ENCODE peak calls at places on chromosomes 12 and 14, in ten cellular contexts. R is GM20000; C is RWPE1; T is left ventricle myocardium inferior; P is CD4-positive, alpha-beta T cell; F is Calu3; O is lung; M is pancreas; V is heart right ventricle; I is progenitor cell of endocrine pancreas. Q is an unnamed sample.

GRCh38 chr14:105484069-105484996 is 2.4 kb upstream of the CRIP1 start:
- DNase-seq in R (no peak), C (no peak), T (peak), P (peak), F (no peak), O (no peak), M (no peak), V (peak), I (no peak), Q (no peak)

GRCh38 chr12:6535960-6536847 is 1.9 kb downstream of the GAPDH start:
- DNase-seq in R (no peak), C (no peak), T (no peak), P (no peak), F (no peak), O (no peak), M (no peak), V (no peak), I (no peak), Q (no peak)

GRCh38 chr12:116135209-116135930 is 142.1 kb downstream of the MED13L start:
- DNase-seq in R (no peak), C (peak), T (no peak), P (no peak), F (peak), O (no peak), M (no peak), V (no peak), I (no peak), Q (no peak)

GRCh38 chr12:119457251-119457650 is 122.7 kb downstream of the CCDC60 start:
- DNase-seq in R (no peak), C (no peak), T (no peak), P (no peak), F (no peak), O (no peak), M (no peak), V (no peak), I (no peak), Q (no peak)

GRCh38 chr14:50083467-50084337 is 32.7 kb downstream of the VCPKMT start:
- DNase-seq in R (peak), C (no peak), T (no peak), P (no peak), F (no peak), O (no peak), M (no peak), V (no peak), I (no peak), Q (no peak)

GRCh38 chr12:83335748-83336147 is 649.0 kb downstream of the TMTC2 start:
- DNase-seq in R (no peak), C (no peak), T (no peak), P (no peak), F (no peak), O (no peak), M (no peak), V (no peak), I (no peak), Q (no peak)

GRCh38 chr12:49706351-49707126 is 666 bp downstream of the FMNL3 start:
- DNase-seq in R (peak), C (peak), T (peak), P (no peak), F (no peak), O (peak), M (peak), V (peak), I (peak), Q (no peak)

GRCh38 chr12:106739815-106740552 is 34.5 kb upstream of the RIC8B start:
- DNase-seq in R (no peak), C (no peak), T (no peak), P (no peak), F (no peak), O (no peak), M (no peak), V (no peak), I (no peak), Q (no peak)

GRCh38 chr14:52563120-52563519 is 10.5 kb downstream of the GPR137C start:
- DNase-seq in R (no peak), C (peak), T (no peak), P (no peak), F (no peak), O (no peak), M (no peak), V (no peak), I (no peak), Q (no peak)

GRCh38 chr14:31206536-31207286 is 882 bp downstream of the HECTD1 start:
- DNase-seq in R (peak), C (peak), T (peak), P (peak), F (peak), O (peak), M (peak), V (no peak), I (peak), Q (no peak)

GRCh38 chr12:89597210-89597609 is 71.4 kb upstream of the POC1B start:
- DNase-seq in R (no peak), C (no peak), T (no peak), P (no peak), F (no peak), O (no peak), M (no peak), V (no peak), I (no peak), Q (no peak)

GRCh38 chr14:35632276-35633071 is 98.5 kb downstream of the INSM2 start:
- DNase-seq in R (no peak), C (no peak), T (no peak), P (no peak), F (no peak), O (no peak), M (no peak), V (no peak), I (no peak), Q (no peak)

GRCh38 chr14:91255820-91256219 is 11.3 kb upstream of the GPR68 start:
- DNase-seq in R (no peak), C (no peak), T (no peak), P (no peak), F (no peak), O (no peak), M (no peak), V (no peak), I (no peak), Q (no peak)

GRCh38 chr14:53035336-53035735 is 84.5 kb upstream of the FERMT2 start:
- DNase-seq in R (no peak), C (no peak), T (no peak), P (no peak), F (no peak), O (no peak), M (no peak), V (no peak), I (no peak), Q (no peak)

GRCh38 chr12:122981036-122981471 is 573 bp downstream of the ARL6IP4 start:
- DNase-seq in R (peak), C (no peak), T (no peak), P (no peak), F (no peak), O (no peak), M (no peak), V (no peak), I (no peak), Q (no peak)

GRCh38 chr14:83777516-83777915 is 1752.4 kb upstream of the FLRT2 start:
- DNase-seq in R (no peak), C (no peak), T (no peak), P (no peak), F (no peak), O (no peak), M (no peak), V (no peak), I (no peak), Q (no peak)

GRCh38 chr12:44224399-44224798 is 388.5 kb downstream of the TMEM117 start:
- DNase-seq in R (no peak), C (no peak), T (no peak), P (no peak), F (no peak), O (no peak), M (no peak), V (no peak), I (no peak), Q (no peak)

GRCh38 chr14:76461886-76462285 is 85.9 kb downstream of the ESRRB start:
- DNase-seq in R (no peak), C (no peak), T (no peak), P (no peak), F (no peak), O (no peak), M (no peak), V (no peak), I (no peak), Q (no peak)

GRCh38 chr12:75981773-75982564 is 49.6 kb downstream of the PHLDA1 start:
- DNase-seq in R (peak), C (no peak), T (peak), P (no peak), F (peak), O (no peak), M (no peak), V (no peak), I (no peak), Q (no peak)

GRCh38 chr12:132147423-132148367 is 3.4 kb downstream of the NOC4L start:
- DNase-seq in R (no peak), C (no peak), T (peak), P (no peak), F (no peak), O (no peak), M (no peak), V (no peak), I (peak), Q (no peak)

GRCh38 chr12:116244001-116244400 is 33.5 kb downstream of the MED13L start:
- DNase-seq in R (no peak), C (no peak), T (no peak), P (no peak), F (peak), O (no peak), M (no peak), V (no peak), I (no peak), Q (no peak)

GRCh38 chr12:74660442-74660841 is 122.8 kb downstream of the ATXN7L3B start:
- DNase-seq in R (no peak), C (no peak), T (no peak), P (no peak), F (no peak), O (no peak), M (no peak), V (no peak), I (no peak), Q (no peak)

GRCh38 chr12:53223391-53224267 is 8.4 kb downstream of the RARG start:
- DNase-seq in R (no peak), C (no peak), T (peak), P (peak), F (peak), O (no peak), M (no peak), V (peak), I (no peak), Q (no peak)

GRCh38 chr14:94612174-94612573 is at the start of gene SERPINA3:
- DNase-seq in R (no peak), C (no peak), T (no peak), P (no peak), F (peak), O (no peak), M (peak), V (no peak), I (no peak), Q (no peak)

GRCh38 chr14:92848941-92849340 is 54.8 kb downstream of the GOLGA5 start:
- DNase-seq in R (no peak), C (no peak), T (no peak), P (no peak), F (no peak), O (no peak), M (peak), V (no peak), I (no peak), Q (no peak)

GRCh38 chr14:51302319-51303030 is 62.4 kb downstream of the TMX1 start:
- DNase-seq in R (no peak), C (no peak), T (no peak), P (no peak), F (no peak), O (no peak), M (no peak), V (no peak), I (no peak), Q (no peak)

GRCh38 chr12:75815756-75816155 is 215.8 kb downstream of the PHLDA1 start:
- DNase-seq in R (no peak), C (no peak), T (no peak), P (no peak), F (no peak), O (no peak), M (no peak), V (no peak), I (no peak), Q (no peak)

GRCh38 chr14:32313977-32314376 is 15.1 kb upstream of the AKAP6 start:
- DNase-seq in R (no peak), C (no peak), T (no peak), P (no peak), F (no peak), O (no peak), M (no peak), V (no peak), I (no peak), Q (no peak)

GRCh38 chr12:41699658-41700057 is 445.0 kb downstream of the GXYLT1 start:
- DNase-seq in R (no peak), C (no peak), T (no peak), P (no peak), F (no peak), O (no peak), M (no peak), V (no peak), I (no peak), Q (no peak)

GRCh38 chr14:69059658-69060648 is 80.9 kb upstream of the ACTN1 start:
- DNase-seq in R (no peak), C (peak), T (no peak), P (no peak), F (no peak), O (peak), M (no peak), V (no peak), I (no peak), Q (no peak)

GRCh38 chr12:96500686-96501085 is 11.3 kb downstream of the CFAP54 start:
- DNase-seq in R (no peak), C (no peak), T (no peak), P (no peak), F (peak), O (no peak), M (no peak), V (no peak), I (no peak), Q (no peak)

GRCh38 chr12:93918900-93919299 is 229.5 kb upstream of the PLXNC1 start:
- DNase-seq in R (no peak), C (no peak), T (no peak), P (no peak), F (no peak), O (no peak), M (no peak), V (no peak), I (no peak), Q (no peak)

DNA sequence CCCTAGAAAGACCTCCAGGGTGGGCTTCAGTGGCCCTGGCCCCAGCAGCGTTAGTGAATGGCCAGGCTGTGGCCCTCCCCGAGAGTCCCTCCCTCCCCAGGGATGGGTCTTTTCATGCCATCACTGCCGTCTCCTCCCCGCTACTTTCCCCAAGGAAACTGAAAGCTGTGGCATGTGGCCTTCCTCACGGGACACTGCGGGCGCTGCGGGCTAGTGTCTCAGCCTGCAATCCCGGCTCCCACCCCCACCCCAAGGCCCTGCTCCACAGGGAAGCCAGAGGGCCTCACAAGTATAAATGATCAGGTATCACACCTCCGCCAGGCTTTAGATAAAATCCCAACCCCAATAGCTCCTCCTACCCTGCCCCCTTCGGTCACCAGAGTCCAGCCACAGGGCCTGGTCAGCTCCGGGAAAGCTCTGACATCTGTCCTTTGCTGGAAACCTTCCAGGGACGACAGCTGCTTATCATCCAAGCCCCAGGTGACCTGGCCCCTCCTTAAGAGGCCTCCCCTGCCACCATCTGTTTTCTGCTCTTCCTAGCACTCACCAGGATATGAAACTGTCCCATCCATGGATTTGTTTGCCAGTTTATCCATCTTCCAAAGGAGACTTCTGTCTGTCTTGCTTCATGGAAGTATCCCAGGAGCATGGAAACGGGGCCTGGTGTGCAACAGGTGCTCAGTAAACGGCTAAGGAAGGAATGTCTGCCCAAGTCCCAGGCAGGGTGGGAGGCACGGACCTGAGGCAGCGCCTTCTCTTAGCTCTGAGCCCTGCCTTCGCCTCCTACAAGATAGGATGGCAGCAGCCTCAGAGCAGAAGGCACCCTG is 31.6 kb downstream of the CCDC85C start:
- DNase-seq in R (no peak), C (no peak), T (no peak), P (no peak), F (no peak), O (no peak), M (peak), V (no peak), I (no peak), Q (no peak)
- TF ChIP-seq CTCF in R (no peak), C (no peak), T (no peak), P (no peak), F (no peak), O (no peak), M (no peak), V (no peak), I (no peak), Q (no peak)

GRCh38 chr14:59895721-59896120 is 24.2 kb upstream of the LRRC9 start:
- DNase-seq in R (no peak), C (no peak), T (no peak), P (no peak), F (no peak), O (no peak), M (no peak), V (no peak), I (no peak), Q (no peak)

GRCh38 chr14:59900536-59900935 is 19.4 kb upstream of the LRRC9 start:
- DNase-seq in R (no peak), C (no peak), T (no peak), P (no peak), F (no peak), O (no peak), M (no peak), V (no peak), I (no peak), Q (no peak)

GRCh38 chr14:59897757-59898383 is 22.1 kb upstream of the LRRC9 start:
- DNase-seq in R (no peak), C (peak), T (no peak), P (no peak), F (peak), O (no peak), M (peak), V (no peak), I (peak), Q (no peak)
- TF ChIP-seq CTCF in R (peak), C (peak), T (peak), P (no peak), F (peak), O (no peak), M (peak), V (peak), I (peak), Q (no peak)

GRCh38 chr12:69368171-69368570 is 8.6 kb downstream of the YEATS4 start:
- DNase-seq in R (no peak), C (no peak), T (no peak), P (no peak), F (no peak), O (no peak), M (no peak), V (no peak), I (no peak), Q (no peak)

GRCh38 chr12:69366796-69367195 is 7.3 kb downstream of the YEATS4 start:
- DNase-seq in R (no peak), C (no peak), T (no peak), P (no peak), F (no peak), O (no peak), M (no peak), V (no peak), I (no peak), Q (no peak)
- TF ChIP-seq CTCF in R (no peak), C (no peak), T (no peak), P (no peak), F (no peak), O (no peak), M (no peak), V (no peak), I (no peak), Q (no peak)

DNA sequence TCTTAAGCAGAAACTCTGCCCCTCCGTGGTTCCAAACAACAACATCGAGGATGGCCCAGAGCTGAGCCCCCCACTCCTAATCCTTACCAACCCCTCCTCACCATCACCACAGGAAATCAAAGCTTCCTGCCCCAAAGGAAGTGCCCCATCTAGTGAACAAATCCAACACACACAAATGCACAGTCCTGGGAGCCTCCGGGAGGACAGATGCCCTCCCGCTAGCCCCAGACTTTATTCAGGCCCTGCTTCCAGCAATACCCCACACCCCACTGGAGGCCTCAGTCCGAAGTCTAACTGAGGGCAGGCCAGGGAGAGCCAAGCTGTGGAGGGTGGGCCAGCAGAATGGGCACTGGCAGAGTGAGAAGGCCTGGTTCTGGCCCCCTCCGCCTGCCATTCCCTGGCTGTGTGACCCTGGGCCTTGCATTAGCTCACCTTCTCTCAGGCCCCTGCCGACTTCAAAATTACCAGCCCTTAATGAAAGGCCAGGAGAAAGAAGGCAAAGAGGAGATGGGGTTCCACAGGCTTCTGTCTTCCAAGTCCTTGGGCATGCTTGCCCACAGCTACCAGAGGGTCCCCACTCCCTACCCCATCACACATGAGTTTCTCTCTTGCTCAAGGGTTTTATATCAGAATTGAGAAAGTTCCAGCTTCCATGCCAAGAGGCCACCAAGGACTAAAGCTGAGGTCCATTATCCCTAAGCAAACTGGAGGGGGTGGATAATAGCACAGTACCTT is 2.3 kb downstream of the HDAC7 start:
- DNase-seq in R (no peak), C (no peak), T (no peak), P (no peak), F (no peak), O (no peak), M (no peak), V (no peak), I (no peak), Q (no peak)
- TF ChIP-seq CTCF in R (no peak), C (no peak), T (peak), P (peak), F (no peak), O (no peak), M (no peak), V (peak), I (peak), Q (no peak)

GRCh38 chr14:101235042-101235871 is 326.0 kb upstream of the DIO3 start:
- DNase-seq in R (peak), C (peak), T (peak), P (no peak), F (peak), O (peak), M (peak), V (peak), I (peak), Q (no peak)
- TF ChIP-seq CTCF in R (peak), C (peak), T (peak), P (no peak), F (peak), O (peak), M (peak), V (peak), I (peak), Q (no peak)

GRCh38 chr14:71322660-71323250 is 415.5 kb downstream of the PCNX1 start:
- DNase-seq in R (peak), C (peak), T (no peak), P (no peak), F (no peak), O (no peak), M (no peak), V (no peak), I (no peak), Q (no peak)
- TF ChIP-seq CTCF in R (peak), C (peak), T (peak), P (peak), F (no peak), O (peak), M (peak), V (peak), I (peak), Q (no peak)

GRCh38 chr12:72267974-72268373 is 4.2 kb upstream of the TRHDE start:
- DNase-seq in R (no peak), C (no peak), T (no peak), P (no peak), F (no peak), O (no peak), M (no peak), V (no peak), I (no peak), Q (no peak)
- TF ChIP-seq CTCF in R (peak), C (no peak), T (no peak), P (no peak), F (no peak), O (no peak), M (no peak), V (no peak), I (peak), Q (no peak)

DNA sequence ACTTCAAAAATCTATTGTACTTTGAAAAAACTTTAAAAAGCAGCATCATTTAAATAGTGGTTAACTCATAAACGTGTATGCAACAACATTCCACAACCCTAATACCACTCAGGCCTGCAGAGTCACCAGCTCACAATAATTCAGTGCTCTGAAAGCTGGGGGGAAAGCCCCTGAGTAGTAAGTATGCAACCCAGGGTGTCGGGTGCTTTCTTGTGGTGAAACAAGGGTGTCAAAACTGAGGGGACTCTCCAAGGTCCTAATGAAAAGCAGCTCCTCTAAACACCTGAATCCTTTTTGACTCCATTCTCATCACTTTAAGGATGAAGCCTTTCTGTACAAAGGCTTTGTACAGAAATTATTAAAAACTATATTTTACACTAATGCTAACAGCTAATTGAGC is 33.7 kb downstream of the FGFR1OP2 start:
- DNase-seq in R (peak), C (no peak), T (no peak), P (peak), F (no peak), O (no peak), M (no peak), V (no peak), I (no peak), Q (no peak)
- TF ChIP-seq CTCF in R (no peak), C (no peak), T (no peak), P (no peak), F (no peak), O (no peak), M (no peak), V (no peak), I (no peak), Q (no peak)